ENCODE peak calls at places on chromosomes 13 and 19, in six cellular contexts. D is HFF-Myc; N is GM06990; K is thoracic aorta; E is CD8-positive, alpha-beta T cell; H is A549. U is an unnamed sample.

GRCh38 chr13:37382156-37382555 is 216.4 kb downstream of the POSTN start:
- DNase-seq in H (no peak), E (no peak), N (no peak), K (no peak), D (no peak), U (no peak)

GRCh38 chr19:13339869-13340268 is 166.4 kb downstream of the CACNA1A start:
- DNase-seq in N (no peak), D (no peak), H (no peak), K (no peak), E (no peak), U (no peak)

GRCh38 chr19:48608798-48609263 is 2.3 kb downstream of the SPACA4 start:
- DNase-seq in N (no peak), E (peak), H (peak), K (no peak), D (no peak), U (no peak)

GRCh38 chr13:59906413-59907027 is 257.2 kb downstream of the DIAPH3 start:
- DNase-seq in N (no peak), D (peak), K (no peak), E (no peak), H (peak), U (no peak)

GRCh38 chr19:8097681-8098567 is 45.4 kb downstream of the CCL25 start:
- DNase-seq in K (no peak), D (no peak), E (no peak), N (no peak), H (no peak), U (no peak)

GRCh38 chr13:32905864-32906180 is 110.4 kb upstream of the KL start:
- DNase-seq in K (no peak), D (no peak), N (no peak), E (no peak), H (no peak), U (no peak)

GRCh38 chr13:61913183-61913582 is 497.5 kb upstream of the PCDH20 start:
- DNase-seq in H (no peak), D (no peak), K (no peak), N (no peak), E (no peak), U (no peak)

GRCh38 chr13:95199896-95200295 is 101.4 kb downstream of the ABCC4 start:
- DNase-seq in H (no peak), N (no peak), K (no peak), E (no peak), D (no peak), U (no peak)

GRCh38 chr19:29544656-29545360 is 19.0 kb downstream of the VSTM2B start:
- DNase-seq in H (no peak), K (no peak), D (no peak), N (no peak), E (no peak), U (no peak)

GRCh38 chr19:47430041-47430802 is 10.9 kb upstream of the MEIS3 start:
- DNase-seq in K (no peak), E (no peak), D (no peak), N (peak), H (no peak), U (no peak)

GRCh38 chr13:40539954-40540706 is 126.3 kb downstream of the FOXO1 start:
- DNase-seq in D (peak), E (no peak), N (no peak), H (peak), K (no peak), U (peak)

GRCh38 chr19:49684251-49684982 is 5.0 kb upstream of the ADM5 start:
- DNase-seq in H (peak), D (no peak), E (no peak), K (no peak), N (no peak), U (no peak)

GRCh38 chr19:19261350-19262189 is 11.5 kb downstream of the TM6SF2 start:
- DNase-seq in D (no peak), H (no peak), E (no peak), K (no peak), N (no peak), U (no peak)

GRCh38 chr19:40150170-40150569 is 41.1 kb upstream of the MAP3K10 start:
- DNase-seq in N (no peak), D (no peak), K (no peak), H (no peak), E (no peak), U (no peak)

GRCh38 chr13:32252812-32253440 is 62.2 kb downstream of the ZAR1L start:
- DNase-seq in E (no peak), N (no peak), D (no peak), H (no peak), K (no peak), U (no peak)

GRCh38 chr13:77696006-77696862 is 1.3 kb upstream of the SLAIN1 start:
- DNase-seq in N (peak), H (no peak), K (no peak), D (no peak), E (peak), U (no peak)

GRCh38 chr19:11577451-11578341 is at the start of gene ACP5:
- DNase-seq in D (no peak), H (no peak), K (no peak), N (no peak), E (no peak), U (no peak)

GRCh38 chr19:40443930-40444180 is 280 bp downstream of the SERTAD3 start:
- DNase-seq in K (no peak), D (no peak), N (no peak), H (no peak), E (no peak), U (no peak)

GRCh38 chr19:35105411-35106290 is 10.0 kb upstream of the FXYD3 start:
- DNase-seq in H (no peak), N (no peak), K (no peak), E (no peak), D (no peak), U (no peak)

GRCh38 chr19:41641879-41642485 is 15.1 kb upstream of the CEACAM4 start:
- DNase-seq in K (no peak), H (peak), N (no peak), D (peak), E (peak), U (no peak)

GRCh38 chr19:44308011-44308410 is 3.2 kb upstream of the ZNF235 start:
- DNase-seq in K (no peak), E (no peak), D (no peak), N (no peak), H (no peak), U (no peak)

GRCh38 chr13:110561335-110562033 is at the start of gene RAB20:
- DNase-seq in E (peak), H (peak), D (no peak), K (peak), N (peak), U (no peak)

GRCh38 chr19:17025361-17025760 is 1.2 kb downstream of the CPAMD8 start:
- DNase-seq in D (no peak), K (no peak), E (no peak), H (no peak), N (no peak), U (no peak)
- H3K4me3 ChIP-seq in D (no peak), K (no peak), E (no peak), H (no peak), N (no peak), U (no peak)

DNA sequence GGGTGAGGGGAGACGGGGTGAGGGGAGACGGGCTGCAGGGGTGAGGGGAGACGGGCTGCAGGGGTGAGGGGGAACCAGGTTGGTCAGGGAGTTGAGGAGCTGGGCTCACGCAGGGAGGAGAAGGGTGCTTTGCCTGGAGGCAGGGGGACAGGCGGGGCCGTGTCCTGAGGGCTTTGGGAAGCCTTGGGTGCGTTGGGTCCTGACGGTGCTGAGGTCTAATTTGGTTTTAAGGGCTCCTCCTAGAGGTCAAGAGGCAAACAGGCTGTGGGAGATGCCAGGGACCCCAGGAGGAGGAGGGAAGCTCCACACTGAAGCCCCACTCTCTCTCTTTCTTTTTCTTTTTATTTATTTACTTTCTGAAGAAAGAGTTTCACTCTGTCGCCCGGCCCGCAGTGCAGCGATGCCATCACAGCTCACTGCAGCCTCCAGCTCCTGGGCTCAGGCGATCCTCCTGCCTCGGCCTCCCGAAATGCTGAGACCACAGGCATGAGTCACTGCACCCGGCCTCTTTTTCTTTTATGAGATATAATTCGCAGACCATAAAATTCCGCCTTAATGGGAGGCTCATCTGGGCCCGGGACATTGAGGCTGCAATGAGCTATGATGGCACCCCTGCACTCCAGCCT is 9.3 kb upstream of the MISP start:
- DNase-seq in D (no peak), E (no peak), H (peak), N (no peak), K (no peak), U (no peak)
- TF ChIP-seq CTCF in D (peak), E (no peak), H (peak), N (peak), K (no peak), U (no peak)

DNA sequence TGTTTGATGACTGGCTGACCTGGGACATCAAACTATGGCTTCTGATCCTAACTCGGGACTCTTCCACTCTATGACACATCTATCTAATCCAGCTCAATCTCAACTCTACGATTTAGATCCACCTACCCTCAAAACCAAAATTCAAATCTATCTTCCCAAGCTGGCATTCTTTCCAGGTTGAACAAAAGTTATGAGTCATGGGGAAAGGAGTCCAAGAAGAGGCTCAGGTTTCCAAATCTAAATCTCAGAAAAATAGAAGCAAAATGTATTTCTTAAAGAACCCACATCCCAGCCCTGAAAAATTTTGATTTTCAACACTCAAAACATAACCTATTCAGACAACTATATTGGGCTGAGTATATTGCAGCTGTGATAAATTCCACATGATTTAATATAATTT is 143.9 kb upstream of the IPO5 start:
- DNase-seq in N (no peak), H (no peak), E (no peak), D (no peak), K (no peak), U (no peak)
- H3K4me3 ChIP-seq in N (no peak), H (no peak), E (no peak), D (no peak), K (no peak), U (no peak)

DNA sequence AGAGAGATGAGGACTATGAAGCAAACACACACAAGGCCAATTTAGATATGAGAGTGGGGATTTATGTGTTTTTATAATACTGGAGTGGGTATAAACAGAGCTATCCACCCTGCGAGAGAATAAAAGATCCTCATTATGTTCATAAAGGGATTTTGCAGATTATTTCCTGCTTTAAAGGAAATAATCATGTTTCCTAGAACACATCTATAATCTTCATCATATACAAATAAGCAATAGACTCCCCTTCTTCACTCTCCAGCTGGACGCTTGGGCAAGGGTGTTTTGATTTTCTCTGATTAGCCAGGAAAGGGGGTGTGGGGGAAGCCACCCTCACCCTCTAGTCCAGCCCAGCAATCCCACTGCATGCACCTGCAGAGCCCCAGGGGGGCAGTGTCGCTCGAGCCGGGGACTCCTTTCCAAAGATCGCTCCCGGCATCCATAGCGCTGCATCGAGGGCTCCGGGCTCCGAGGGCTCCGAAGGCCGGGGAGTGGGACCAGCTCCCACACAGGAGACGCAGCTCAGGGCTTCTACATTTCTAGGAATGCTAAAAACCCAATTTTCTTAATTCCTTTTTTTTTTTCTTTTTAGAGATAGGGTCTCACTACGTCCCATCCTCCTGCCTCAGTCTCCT is 38.6 kb downstream of the LATS2 start:
- DNase-seq in K (no peak), N (no peak), H (no peak), D (no peak), E (no peak), U (no peak)
- TF ChIP-seq CTCF in K (no peak), N (no peak), H (no peak), D (no peak), E (no peak), U (no peak)

GRCh38 chr19:3285647-3286176 is 61.3 kb downstream of the CELF5 start:
- DNase-seq in H (no peak), N (peak), K (no peak), E (peak), D (no peak), U (no peak)
- H3K4me3 ChIP-seq in H (peak), N (no peak), K (no peak), E (no peak), D (no peak), U (no peak)

U was measured in AG04449.